ENCODE peak calls at places on chromosomes 2 and 18, in ten cellular contexts. C, Z, J, B, S, F, E, N, H and U are unnamed samples.

GRCh38 chr18:41940506-41941215 is 14.4 kb upstream of the PIK3C3 start:
- DNase-seq in C (no peak), Z (peak), J (peak), B (no peak), S (no peak), F (no peak), E (peak), N (peak), H (no peak), U (no peak)

GRCh38 chr2:51650769-51651168 is 618.8 kb upstream of the NRXN1 start:
- DNase-seq in C (no peak), Z (no peak), J (no peak), B (no peak), S (no peak), F (no peak), E (no peak), N (no peak), H (no peak), U (no peak)

GRCh38 chr2:71173096-71173495 is 42.7 kb downstream of the MPHOSPH10 start:
- DNase-seq in C (no peak), Z (no peak), J (no peak), B (no peak), S (no peak), F (no peak), E (no peak), N (no peak), H (no peak), U (no peak)

GRCh38 chr18:48238636-48239035 is 170.5 kb downstream of the ZBTB7C start:
- DNase-seq in C (no peak), Z (no peak), J (no peak), B (no peak), S (no peak), F (no peak), E (no peak), N (no peak), H (no peak), U (no peak)

GRCh38 chr18:77671456-77672167 is 422.0 kb downstream of the GALR1 start:
- DNase-seq in C (no peak), Z (no peak), J (no peak), B (no peak), S (no peak), F (no peak), E (no peak), N (no peak), H (no peak), U (no peak)

GRCh38 chr2:16059393-16060016 is 119.2 kb downstream of the MYCN start:
- DNase-seq in C (no peak), Z (no peak), J (no peak), B (no peak), S (no peak), F (no peak), E (no peak), N (no peak), H (no peak), U (no peak)

GRCh38 chr2:25453199-25453903 is 111.6 kb upstream of the DNMT3A start:
- DNase-seq in C (no peak), Z (peak), J (peak), B (no peak), S (no peak), F (peak), E (no peak), N (no peak), H (no peak), U (peak)

GRCh38 chr2:62293490-62294212 is 97.7 kb downstream of the B3GNT2 start:
- DNase-seq in C (peak), Z (no peak), J (peak), B (peak), S (peak), F (no peak), E (no peak), N (peak), H (peak), U (no peak)

GRCh38 chr2:217918220-217919024 is 84.4 kb downstream of the TNS1 start:
- DNase-seq in C (no peak), Z (peak), J (peak), B (no peak), S (no peak), F (no peak), E (no peak), N (no peak), H (no peak), U (no peak)

GRCh38 chr18:76130845-76131244 is 364.2 kb downstream of the ZNF516 start:
- DNase-seq in C (no peak), Z (no peak), J (no peak), B (no peak), S (no peak), F (no peak), E (no peak), N (no peak), H (no peak), U (no peak)